ENCODE peak calls at places on chromosomes 2 and 18, in five cellular contexts. P is dermis microvascular lymphatic vessel endothelial cell; I is HCEC 1CT; W is activated CD8-positive, alpha-beta memory T cell treated with anti-CD3 and anti-CD28 coated beads, Interleukin-2, amount 50 U/mL, for 48 hours; K is CD4-positive, alpha-beta T cell. C is an unnamed sample.

GRCh38 chr2:241132549-241133435 is 16.5 kb downstream of the PASK start:
- DNase-seq in P (no peak), I (no peak), W (no peak), K (no peak), C (no peak)

GRCh38 chr2:130920417-130921030 is 83.8 kb downstream of the ARHGEF4 start:
- DNase-seq in P (peak; percentile 69), I (peak; percentile 9), W (peak; percentile 86), K (peak; percentile 35), C (peak; percentile 33)

GRCh38 chr2:65057391-65058052 is 1.3 kb downstream of the CEP68 start:
- DNase-seq in P (peak; percentile 94), I (no peak), W (no peak), K (peak; percentile 60), C (peak; percentile 61)

GRCh38 chr2:2562867-2563266 is 231.8 kb upstream of the MYT1L start:
- DNase-seq in P (no peak), I (no peak), W (no peak), K (no peak), C (no peak)

GRCh38 chr2:88212251-88212790 is 42.2 kb downstream of the THNSL2 start:
- DNase-seq in P (no peak), I (no peak), W (no peak), K (no peak), C (peak; percentile 30)

GRCh38 chr2:237563816-237564215 is 2.6 kb upstream of the PRLH start:
- DNase-seq in P (peak; percentile 32), I (no peak), W (no peak), K (no peak), C (no peak)

GRCh38 chr2:222904557-222905258 is 43.9 kb downstream of the ACSL3 start:
- DNase-seq in P (no peak), I (peak; percentile 82), W (no peak), K (no peak), C (peak; percentile 88)

GRCh38 chr2:105864262-105864661 is 119.5 kb downstream of the NCK2 start:
- DNase-seq in P (no peak), I (no peak), W (no peak), K (no peak), C (no peak)

GRCh38 chr2:120761911-120762310 is 26.2 kb downstream of the GLI2 start:
- DNase-seq in P (no peak), I (no peak), W (no peak), K (no peak), C (no peak)

GRCh38 chr2:1643220-1643619 is 101.1 kb downstream of the PXDN start:
- DNase-seq in P (no peak), I (no peak), W (no peak), K (no peak), C (no peak)

GRCh38 chr18:23995180-23995579 is 19.4 kb upstream of the TTC39C start:
- DNase-seq in P (no peak), I (no peak), W (no peak), K (no peak), C (no peak)

C was measured in foreskin fibroblast.